ENCODE peak calls at places on chromosomes 7 and 10, in ten cellular contexts. A is IMR-90, L is ovary, U is GM23248, D is uterus, N is right atrium auricular region, X is body of pancreas, R is colonic mucosa, C is endothelial cell of umbilical vein, S is right cardiac atrium. V is an unnamed sample. For H3K4me1, the result is how much of the 10 kb centered on the place peaks cover.

GRCh38 chr7:80335473-80336232 is 176.2 kb downstream of the GNAT3 start:
- DNase-seq in A (peak), X (no peak), L (no peak), R (peak), C (peak), N (no peak), D (no peak), S (no peak), U (no peak), V (peak)

GRCh38 chr10:78349165-78349516 is 315.5 kb downstream of the RPS24 start:
- DNase-seq in X (no peak), C (no peak), A (no peak), S (no peak), N (peak), L (no peak), R (no peak), D (peak), U (no peak), V (no peak)

GRCh38 chr10:73871295-73871914 is 3.0 kb downstream of the CAMK2G start:
- DNase-seq in D (no peak), C (no peak), S (no peak), L (no peak), R (no peak), U (peak), X (no peak), N (no peak), A (no peak), V (no peak)

GRCh38 chr10:21076381-21076780 is 179.3 kb upstream of the NEBL start:
- DNase-seq in R (no peak), D (no peak), U (no peak), C (no peak), N (no peak), L (no peak), S (no peak), X (no peak), A (no peak), V (no peak)

GRCh38 chr7:98282727-98283126 is 1.2 kb downstream of the BRI3 start:
- DNase-seq in D (no peak), R (no peak), U (peak), X (no peak), C (peak), N (no peak), A (no peak), L (no peak), S (no peak), V (no peak)

GRCh38 chr10:17200035-17200884 is 1.2 kb downstream of the TRDMT1 start:
- DNase-seq in S (no peak), L (no peak), U (peak), C (peak), D (no peak), R (no peak), A (no peak), X (no peak), N (no peak), V (no peak)

GRCh38 chr7:129845972-129846327 is 106.8 kb downstream of the UBE2H start:
- DNase-seq in X (no peak), A (peak), U (peak), N (no peak), C (peak), L (no peak), R (no peak), S (no peak), D (no peak), V (no peak)

GRCh38 chr7:97011536-97012292 is 6.4 kb downstream of the DLX6 start:
- DNase-seq in U (no peak), L (no peak), C (no peak), N (no peak), D (no peak), S (no peak), X (no peak), R (no peak), A (no peak), V (no peak)

GRCh38 chr7:12771378-12771877 is 84.0 kb downstream of the ARL4A start:
- DNase-seq in C (peak), L (peak), S (peak), A (peak), N (no peak), X (peak), U (peak), R (peak), D (peak), V (peak)

GRCh38 chr7:100835903-100836811 is 8.8 kb upstream of the EPHB4 start:
- DNase-seq in D (peak), N (peak), X (no peak), C (peak), R (peak), L (peak), A (no peak), U (no peak), S (peak), V (peak)

GRCh38 chr7:141697211-141697871 is 4.6 kb downstream of the DENND11 start:
- DNase-seq in N (no peak), S (peak), L (no peak), U (peak), A (peak), D (no peak), X (no peak), R (no peak), C (peak), V (peak)

GRCh38 chr7:11625669-11626068 is 206.3 kb downstream of the THSD7A start:
- DNase-seq in N (no peak), A (no peak), R (no peak), U (no peak), D (peak), S (peak), X (no peak), L (no peak), C (peak), V (no peak)

GRCh38 chr7:53446170-53446569 is 410.7 kb downstream of the POM121L12 start:
- DNase-seq in X (no peak), D (no peak), R (no peak), C (no peak), A (no peak), U (no peak), L (no peak), S (no peak), N (no peak), V (no peak)

GRCh38 chr10:89147256-89147655 is 59.9 kb downstream of the CH25H start:
- DNase-seq in R (no peak), A (peak), X (no peak), L (no peak), U (peak), N (no peak), C (no peak), S (no peak), D (no peak), V (no peak)

GRCh38 chr7:80225361-80225760 is 90.7 kb downstream of the GNAI1 start:
- DNase-seq in D (no peak), L (no peak), C (no peak), N (no peak), X (no peak), A (no peak), U (peak), R (no peak), S (no peak), V (no peak)

GRCh38 chr10:71075066-71075758 is 137.2 kb upstream of the UNC5B start:
- DNase-seq in X (no peak), U (no peak), D (peak), L (peak), R (no peak), S (no peak), C (no peak), A (no peak), N (no peak), V (no peak)

GRCh38 chr7:25669954-25670841 is 441.9 kb upstream of the NPVF start:
- DNase-seq in A (no peak), X (no peak), N (peak), U (no peak), R (no peak), L (no peak), S (peak), C (no peak), D (peak), V (no peak)

GRCh38 chr10:128209862-128210214 is 83.6 kb upstream of the MKI67 start:
- DNase-seq in U (no peak), L (no peak), S (no peak), C (no peak), D (no peak), R (no peak), N (no peak), X (no peak), A (no peak), V (no peak)

GRCh38 chr7:45187946-45188411 is 30.4 kb downstream of the RAMP3 start:
- DNase-seq in A (no peak), S (no peak), C (no peak), U (no peak), L (no peak), D (no peak), N (peak), R (no peak), X (no peak), V (no peak)

GRCh38 chr10:112227331-112227961 is 43.9 kb upstream of the GPAM start:
- DNase-seq in R (no peak), S (no peak), A (no peak), U (peak), D (no peak), N (no peak), X (no peak), L (no peak), C (no peak), V (peak)

DNA sequence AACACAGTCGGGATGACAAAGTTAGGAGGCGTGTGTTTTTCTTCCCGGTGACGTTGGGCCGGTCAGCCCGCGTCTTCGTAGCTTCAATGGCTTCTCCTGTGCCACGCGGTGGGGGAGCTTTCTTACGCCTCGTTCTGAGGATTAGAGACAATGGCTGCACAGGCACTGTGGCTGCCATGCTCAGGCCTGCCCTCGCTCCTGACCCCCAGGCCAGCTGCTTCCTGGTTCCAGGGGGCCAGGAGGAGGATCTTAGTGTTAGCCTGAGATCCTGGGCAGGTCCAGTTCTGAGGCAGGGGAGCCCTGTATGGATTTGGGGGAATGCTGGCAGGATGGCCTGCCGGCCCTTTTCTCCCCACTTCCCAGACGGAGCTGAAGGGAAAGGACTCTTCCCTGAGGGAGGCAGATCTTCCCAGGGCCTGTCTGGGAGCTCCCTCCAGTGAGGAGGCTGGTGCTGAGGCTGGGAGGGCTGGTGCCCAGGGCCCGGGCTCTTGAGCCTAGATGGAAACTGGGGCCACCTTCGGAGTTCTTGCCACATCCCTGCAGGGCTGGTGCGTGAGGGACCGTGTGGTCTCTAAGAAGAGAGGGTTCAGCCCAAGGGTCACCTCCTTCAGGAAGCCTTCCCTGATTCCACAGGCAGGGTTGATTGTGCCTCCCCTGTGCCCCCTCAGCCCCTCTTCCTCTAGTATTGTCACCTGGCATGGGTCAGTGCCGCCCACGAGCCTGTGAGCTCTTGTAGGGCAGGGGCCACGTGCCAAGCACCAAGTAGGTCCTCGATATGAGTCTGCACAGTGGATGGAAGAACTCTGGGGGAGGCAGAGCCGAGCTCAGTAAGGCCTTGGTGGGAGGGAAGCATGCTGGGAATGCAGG is 101.4 kb downstream of the GRK5 start:
- DNase-seq in C (peak), N (no peak), S (no peak), A (no peak), D (no peak), X (no peak), L (no peak), U (no peak), R (no peak), V (no peak)
- H3K4me1 ChIP-seq in C (under half), N (under half), S (under half), A (under half), D (under half), X (under half), L (under half), U (under half), R (under half), V (under half)

DNA sequence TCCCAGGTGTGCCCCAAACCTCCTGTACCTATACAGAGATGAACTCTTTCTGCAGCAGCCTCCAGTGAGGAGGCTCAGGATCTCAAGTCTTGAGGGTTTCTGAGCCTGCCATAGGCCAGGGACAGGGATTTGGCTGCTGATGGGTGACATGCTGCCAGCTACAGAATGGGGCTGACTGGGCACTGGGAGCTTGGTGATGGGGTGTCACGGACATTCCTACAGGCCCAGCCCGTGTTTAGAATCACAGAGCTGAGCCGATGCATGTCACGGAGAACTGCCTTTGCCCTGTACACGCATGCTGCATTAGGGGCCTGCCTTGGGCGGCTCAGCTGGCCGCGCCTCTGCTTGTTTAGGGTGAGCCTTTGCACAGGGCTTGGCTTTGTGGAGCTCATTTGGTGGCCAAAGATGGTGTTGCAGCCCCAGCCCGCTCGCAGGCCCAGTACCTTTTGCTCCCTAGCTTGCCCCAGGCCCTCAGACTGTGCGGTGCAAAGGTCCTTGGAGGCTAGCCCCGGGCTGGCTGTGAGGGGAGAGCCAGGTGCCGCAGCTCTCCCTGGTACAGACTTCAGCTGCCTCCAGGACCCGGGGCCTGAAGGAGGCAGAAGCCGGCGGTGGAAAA is 108.4 kb upstream of the BTBD16 start:
- DNase-seq in X (no peak), R (no peak), S (no peak), A (no peak), N (no peak), L (no peak), D (no peak), U (no peak), C (no peak), V (no peak)
- H3K4me3 ChIP-seq in X (no peak), R (no peak), S (no peak), A (peak), N (peak), L (peak), D (no peak), U (peak), C (no peak), V (peak)

GRCh38 chr10:124028700-124029487 is 64.5 kb downstream of the CHST15 start:
- DNase-seq in R (no peak), A (no peak), L (no peak), D (no peak), U (no peak), S (no peak), N (no peak), C (no peak), X (no peak), V (no peak)
- H3K27ac ChIP-seq in R (no peak), A (no peak), L (no peak), D (no peak), U (no peak), S (no peak), N (no peak), C (no peak), X (no peak), V (no peak)

DNA sequence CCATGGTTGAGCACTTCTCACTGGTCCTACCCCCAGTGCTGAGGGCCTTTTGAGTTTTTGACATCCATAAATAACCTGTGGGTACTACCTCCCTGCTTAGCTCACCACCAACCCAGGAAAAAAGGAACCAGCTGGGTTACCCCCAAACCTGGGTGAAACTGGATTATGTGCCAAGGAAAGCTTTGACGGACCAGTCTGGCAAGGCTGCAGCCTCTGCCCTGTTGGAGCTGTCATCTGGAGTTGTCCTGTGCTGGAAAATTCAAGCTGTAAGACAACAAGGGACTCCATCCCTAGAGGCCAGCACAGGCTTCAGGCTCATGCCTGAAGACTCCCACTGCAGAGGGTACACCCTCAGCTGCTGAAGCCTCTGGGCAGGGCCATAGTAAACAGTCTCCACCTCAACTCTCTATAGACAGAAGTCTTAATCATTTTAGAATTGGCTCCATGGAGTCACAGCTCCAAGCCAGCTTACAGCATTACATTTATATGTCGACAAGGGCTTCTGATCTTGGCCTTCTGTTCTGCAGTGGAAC is 115.5 kb upstream of the AFAP1L2 start:
- DNase-seq in A (no peak), R (peak), L (no peak), N (no peak), C (no peak), U (peak), D (no peak), S (no peak), X (no peak), V (no peak)
- H3K4me1 ChIP-seq in A (under half), R (under half), L (under half), N (under half), C (under half), U (under half), D (under half), S (under half), X (under half), V (under half)

GRCh38 chr10:12704488-12704887 is 297.0 kb downstream of the CCDC3 start:
- DNase-seq in U (no peak), C (no peak), X (no peak), R (no peak), S (no peak), A (no peak), N (no peak), D (no peak), L (no peak), V (no peak)
- H3K4me3 ChIP-seq in U (no peak), C (no peak), X (no peak), R (no peak), S (no peak), A (no peak), N (no peak), D (no peak), L (no peak), V (no peak)